ENCODE peak calls at places on chromosomes 3 and 15, in ten cellular contexts. Y is progenitor cell of endocrine pancreas, Z is OCI-LY7, F is suprapubic skin, D is AG09309, C is lower lobe of right lung, G is fibroblast of mammary gland, E is GM12865, N is dorsolateral prefrontal cortex, A is GM13976. K is an unnamed sample.

GRCh38 chr3:184773341-184774186 is 38.4 kb upstream of the VPS8 start:
- DNase-seq in N (no peak), G (no peak), D (no peak), C (no peak), E (no peak), Y (no peak), A (no peak), Z (no peak), F (no peak), K (no peak)

GRCh38 chr3:32340039-32340438 is 51.6 kb upstream of the CMTM7 start:
- DNase-seq in E (peak), C (no peak), Y (no peak), N (no peak), F (no peak), G (peak), Z (peak), A (peak), D (no peak), K (no peak)

GRCh38 chr3:58058654-58059263 is 50.5 kb downstream of the FLNB start:
- DNase-seq in F (no peak), Y (no peak), N (no peak), C (no peak), E (no peak), G (peak), D (peak), A (no peak), Z (no peak), K (no peak)

GRCh38 chr3:131004603-131005002 is 22.0 kb downstream of the ASTE1 start:
- DNase-seq in A (no peak), G (no peak), E (no peak), N (no peak), Y (no peak), Z (no peak), F (no peak), C (no peak), D (no peak), K (no peak)

GRCh38 chr3:43537206-43537605 is 84.6 kb downstream of the ANO10 start:
- DNase-seq in Y (no peak), F (no peak), E (no peak), Z (no peak), C (no peak), G (no peak), N (no peak), D (no peak), A (no peak), K (no peak)

GRCh38 chr3:42601898-42602581 is 1.6 kb downstream of the NKTR start:
- DNase-seq in F (no peak), C (no peak), Y (no peak), G (peak), D (no peak), Z (peak), N (no peak), A (no peak), E (peak), K (no peak)

GRCh38 chr15:57619746-57620145 is 28.0 kb downstream of the MYZAP start:
- DNase-seq in C (no peak), A (no peak), Z (no peak), N (no peak), F (no peak), E (no peak), G (no peak), Y (no peak), D (no peak), K (no peak)

GRCh38 chr15:71237456-71238188 is 122.4 kb downstream of the THSD4 start:
- DNase-seq in Y (no peak), G (peak), C (no peak), Z (no peak), N (peak), D (peak), E (no peak), F (no peak), A (no peak), K (peak)

GRCh38 chr15:40307421-40308165 is at the start of gene PLCB2:
- DNase-seq in A (peak), G (no peak), N (no peak), F (no peak), E (peak), D (no peak), C (peak), Z (peak), Y (no peak), K (no peak)

GRCh38 chr15:92077353-92078080 is 224.0 kb downstream of the SLCO3A1 start:
- DNase-seq in C (peak), D (peak), E (peak), Z (peak), F (no peak), N (peak), Y (peak), A (peak), G (peak), K (peak)

GRCh38 chr15:92082217-92082843 is 228.8 kb downstream of the SLCO3A1 start:
- DNase-seq in F (no peak), D (peak), E (peak), G (peak), C (no peak), Z (peak), Y (peak), N (no peak), A (peak), K (peak)

GRCh38 chr15:92079047-92079446 is 225.5 kb downstream of the SLCO3A1 start:
- DNase-seq in C (no peak), Z (peak), G (peak), E (peak), F (no peak), Y (no peak), D (no peak), N (no peak), A (no peak), K (no peak)

GRCh38 chr15:92078270-92078669 is 224.8 kb downstream of the SLCO3A1 start:
- DNase-seq in Z (no peak), E (no peak), C (no peak), F (no peak), N (no peak), A (no peak), D (no peak), G (no peak), Y (no peak), K (no peak)

DNA sequence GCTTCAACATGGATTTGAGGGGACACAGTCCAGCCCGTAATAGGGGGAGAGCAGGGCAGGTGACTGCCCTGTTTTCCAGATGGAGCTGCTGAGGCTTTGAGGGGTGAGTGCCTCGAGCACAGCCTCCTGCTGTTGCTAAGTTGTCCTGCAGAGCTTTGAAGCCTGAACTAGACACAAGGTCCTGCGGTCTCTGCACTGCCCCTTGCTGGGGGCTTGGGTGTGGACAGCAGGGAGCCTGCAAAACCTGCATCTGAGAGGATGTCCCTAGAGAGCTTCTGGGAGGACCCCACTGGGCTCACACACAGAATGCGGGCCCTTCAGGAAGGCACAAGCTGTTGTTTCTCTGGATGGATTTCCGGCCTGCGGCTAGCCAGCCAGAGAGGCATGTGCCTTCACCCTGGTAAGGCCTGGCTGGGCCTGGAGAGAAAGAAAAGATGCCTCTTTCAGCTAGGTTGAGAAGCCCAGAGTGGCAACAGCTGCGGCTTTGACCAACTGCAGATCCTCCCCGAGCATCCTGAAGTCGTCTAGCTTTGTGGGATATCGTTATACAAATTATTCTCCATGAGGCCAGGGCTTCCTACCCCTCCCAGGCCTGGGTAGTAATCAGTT is 226.2 kb downstream of the SLCO3A1 start:
- DNase-seq in Z (no peak), F (peak), Y (no peak), E (no peak), G (no peak), A (no peak), D (no peak), C (no peak), N (no peak), K (no peak)
- TF ChIP-seq CTCF in Z (no peak), F (no peak), Y (no peak), E (no peak), G (no peak), A (no peak), D (no peak), C (no peak), N (no peak), K (no peak)

GRCh38 chr3:50189274-50189673 is 2.1 kb upstream of the GNAT1 start:
- DNase-seq in C (peak), N (peak), A (peak), D (peak), Y (peak), G (peak), E (peak), F (no peak), Z (peak), K (peak)
- TF ChIP-seq CTCF in C (peak), N (peak), A (peak), D (peak), Y (peak), G (peak), E (peak), F (peak), Z (peak), K (no peak)

GRCh38 chr3:38528457-38528856 is 32.3 kb downstream of the EXOG start:
- DNase-seq in F (no peak), A (no peak), D (no peak), E (peak), Y (no peak), Z (peak), G (peak), C (no peak), N (no peak), K (no peak)
- TF ChIP-seq CTCF in F (no peak), A (no peak), D (no peak), E (peak), Y (peak), Z (peak), G (no peak), C (no peak), N (no peak), K (no peak)

GRCh38 chr3:182389041-182389815 is 404.1 kb upstream of the ATP11B start:
- DNase-seq in Z (no peak), Y (no peak), E (no peak), G (no peak), D (no peak), A (no peak), F (no peak), N (no peak), C (no peak), K (no peak)
- TF ChIP-seq CTCF in Z (no peak), Y (no peak), E (no peak), G (no peak), D (no peak), A (no peak), F (no peak), N (no peak), C (no peak), K (no peak)

DNA sequence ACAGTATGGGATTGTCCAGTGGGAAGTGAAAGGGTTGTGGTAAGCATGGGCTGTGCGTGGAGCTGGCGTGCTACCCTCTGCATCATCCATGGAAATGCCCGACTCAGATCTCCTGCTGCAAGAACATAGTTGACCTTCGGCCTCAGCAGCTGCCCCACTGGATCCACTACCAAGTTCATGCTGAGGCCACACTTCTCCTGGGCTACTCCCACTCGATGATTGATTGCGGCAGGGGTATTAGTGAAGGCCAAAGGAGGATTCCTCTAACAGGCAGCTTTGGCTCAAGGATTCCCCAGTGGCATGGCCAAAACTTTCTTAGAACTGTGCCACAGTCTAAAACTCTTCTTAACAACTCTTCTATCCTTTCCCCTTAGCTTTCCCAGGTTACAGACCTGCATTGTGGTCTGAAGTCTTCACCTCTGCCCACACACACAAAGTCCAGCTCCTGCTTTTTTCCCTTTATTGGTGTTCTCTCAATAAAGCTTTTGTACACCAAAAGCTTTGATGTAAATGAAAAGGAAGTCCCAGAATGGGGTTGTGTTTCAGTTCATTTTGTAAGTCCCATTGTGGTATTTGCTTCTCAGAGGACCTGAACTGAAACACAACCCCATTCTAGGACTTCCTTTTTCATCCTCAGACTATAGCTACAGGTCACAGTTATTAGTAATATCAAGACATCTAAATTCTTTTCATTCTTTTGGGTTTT is 4.9 kb upstream of the TBC1D5 start:
- DNase-seq in E (peak), N (no peak), Y (no peak), F (no peak), C (no peak), Z (peak), D (no peak), G (no peak), A (peak), K (no peak)
- TF ChIP-seq CTCF in E (no peak), N (no peak), Y (no peak), F (no peak), C (no peak), Z (no peak), D (no peak), G (no peak), A (no peak), K (no peak)